ENCODE peak calls at places on chromosomes 1 and 21, in eight cellular contexts. Z is IMR-90, W is A549, M is H9, Q is GM23338, P is neural progenitor cell, G is HCT116, J is K562. D is an unnamed sample.
A peak's percentile ranks its signal among the peaks of the same experiment; 100 is the strongest.

GRCh38 chr1:234722904-234723588 is 113.1 kb upstream of the IRF2BP2 start:
- DNase-seq in G (peak; percentile 79), Z (peak; percentile 87), Q (no peak), W (peak; percentile 43), J (peak; percentile 60), P (no peak), M (no peak), D (peak; percentile 73)

GRCh38 chr1:7538849-7539771 is 232.0 kb upstream of the VAMP3 start:
- DNase-seq in G (no peak), Q (no peak), Z (no peak), M (no peak), J (no peak), P (no peak), W (no peak), D (no peak)

GRCh38 chr1:30877205-30877912 is 31.2 kb downstream of the SDC3 start:
- DNase-seq in Q (peak; percentile 43), W (no peak), J (no peak), G (no peak), P (no peak), M (no peak), Z (peak; percentile 87), D (no peak)

GRCh38 chr1:207839083-207839413 is 71.9 kb downstream of the CD34 start:
- DNase-seq in M (no peak), Q (no peak), J (no peak), Z (no peak), G (no peak), W (no peak), P (no peak), D (no peak)

GRCh38 chr1:172144445-172145060 is 275.9 kb upstream of the C1orf105 start:
- DNase-seq in W (no peak), P (no peak), Q (no peak), Z (peak; percentile 98), J (no peak), G (no peak), M (no peak), D (no peak)

GRCh38 chr1:2355408-2356261 is 35.7 kb downstream of the MORN1 start:
- DNase-seq in P (no peak), M (no peak), G (no peak), Q (no peak), Z (no peak), W (no peak), J (no peak), D (no peak)

GRCh38 chr1:245155186-245156040 is 628 bp downstream of the KIF26B start:
- DNase-seq in W (peak; percentile 57), G (no peak), J (peak; percentile 34), M (peak; percentile 49), Z (peak; percentile 15), P (peak; percentile 65), Q (peak; percentile 60), D (peak; percentile 37)

GRCh38 chr1:118535901-118536300 is 350.9 kb upstream of the SPAG17 start:
- DNase-seq in P (no peak), G (no peak), Z (no peak), J (no peak), M (no peak), Q (no peak), W (no peak), D (no peak)

GRCh38 chr1:13809461-13810159 is 109.6 kb downstream of the PRDM2 start:
- DNase-seq in Z (peak; percentile 7), J (peak; percentile 68), W (no peak), M (no peak), Q (no peak), G (no peak), P (no peak), D (no peak)

GRCh38 chr1:180179162-180179957 is 24.7 kb downstream of the QSOX1 start:
- DNase-seq in W (no peak), P (no peak), Z (no peak), G (no peak), Q (no peak), J (no peak), M (no peak), D (no peak)

DNA sequence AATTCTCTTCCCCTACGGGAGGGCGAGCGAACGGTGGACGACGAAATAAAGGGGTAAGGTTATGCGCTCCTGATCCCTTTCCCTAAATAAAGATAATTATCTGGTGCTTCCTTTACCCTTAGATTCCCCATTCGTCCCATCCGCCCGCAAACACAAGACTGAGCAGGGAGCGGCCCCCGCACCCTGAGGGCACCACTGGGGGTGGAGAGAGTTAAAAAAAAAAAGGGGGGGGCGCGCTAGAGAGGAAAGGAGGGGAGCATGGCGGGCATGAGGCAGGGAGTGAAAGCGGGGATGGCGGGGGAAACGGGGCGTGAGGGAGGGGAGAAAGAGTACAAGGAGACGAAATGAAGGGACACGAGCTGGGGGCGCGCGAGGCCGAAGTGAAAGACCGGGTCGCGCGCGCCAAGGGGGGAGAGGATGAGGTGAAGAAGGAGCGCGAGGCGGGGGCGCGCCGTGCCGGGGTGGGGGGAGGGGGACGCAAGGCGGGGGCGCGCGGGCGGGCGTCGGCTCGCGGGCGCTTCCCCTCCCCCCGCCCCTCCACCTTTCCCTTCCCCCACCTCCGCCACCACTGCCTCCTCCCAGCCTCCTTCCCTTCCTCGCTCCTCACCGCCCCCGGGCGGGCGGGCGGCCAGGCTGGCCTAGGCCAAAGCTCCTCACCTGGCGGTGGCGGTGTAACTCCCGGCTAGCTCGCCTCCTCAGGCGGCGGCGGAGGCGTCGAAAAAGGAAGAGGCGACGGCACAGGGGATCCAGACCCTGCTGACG is 515 bp downstream of the GATAD2B start:
- DNase-seq in M (no peak), Z (no peak), G (no peak), W (peak; percentile 49), Q (peak; percentile 79), J (peak; percentile 87), P (peak; percentile 92), D (peak; percentile 67)
- TF ChIP-seq CTCF in M (peak; percentile 39), Z (no peak), G (peak; percentile 8), W (peak; percentile 17), Q (no peak), J (peak; percentile 21), P (peak; percentile 44), D (peak; percentile 10)

DNA sequence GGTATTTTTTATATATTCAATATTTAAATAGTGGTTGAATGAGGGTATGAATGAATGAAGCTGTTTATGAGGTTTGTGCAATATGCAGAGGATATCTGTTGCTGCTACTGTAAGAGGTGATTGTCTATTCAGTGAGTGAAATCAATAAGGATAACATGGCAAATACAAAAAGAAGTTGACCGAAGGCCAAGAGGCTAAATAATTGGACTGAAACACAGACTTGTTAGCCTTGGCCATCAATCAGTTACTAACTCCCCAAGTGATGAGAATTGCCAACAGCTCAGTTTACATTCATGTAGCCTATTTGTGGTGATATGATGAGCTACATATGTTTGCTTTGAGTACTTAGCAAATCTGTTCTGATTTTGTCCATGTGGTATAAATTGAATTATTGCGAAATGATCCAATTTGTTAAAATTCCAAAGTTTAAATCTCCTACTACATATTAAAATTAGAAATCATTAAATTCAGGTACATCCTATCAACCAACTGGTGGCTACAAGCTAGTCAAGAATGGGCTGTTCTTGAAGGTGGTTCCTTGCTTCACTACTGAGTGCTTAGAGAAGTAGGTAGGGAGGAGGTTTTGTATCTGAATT is 68.6 kb upstream of the VAV3 start:
- DNase-seq in M (no peak), Q (no peak), P (no peak), W (no peak), J (no peak), G (no peak), Z (no peak), D (no peak)
- H3K4me2 ChIP-seq in M (no peak overlapping the region), Q (no peak overlapping the region), P (no peak overlapping the region), W (no peak overlapping the region), J (no peak overlapping the region), G (no peak overlapping the region), Z (no peak overlapping the region), D (no peak overlapping the region)

GRCh38 chr1:5447479-5448070 is 544.6 kb downstream of the NPHP4 start:
- DNase-seq in G (no peak), Z (no peak), Q (no peak), M (no peak), J (no peak), P (no peak), W (no peak), D (no peak)

GRCh38 chr1:5444365-5444890 is 547.8 kb downstream of the NPHP4 start:
- DNase-seq in W (no peak), Z (no peak), G (no peak), Q (no peak), M (no peak), J (no peak), P (no peak), D (no peak)

GRCh38 chr1:5451671-5452070 is 540.6 kb downstream of the NPHP4 start:
- DNase-seq in J (no peak), M (no peak), G (no peak), Q (no peak), W (no peak), P (no peak), Z (no peak), D (no peak)

GRCh38 chr1:5448486-5448885 is 543.7 kb downstream of the NPHP4 start:
- DNase-seq in M (peak; percentile 62), Q (no peak), P (peak; percentile 52), J (no peak), W (no peak), Z (no peak), G (peak; percentile 1), D (no peak)
- TF ChIP-seq CTCF in M (peak; percentile 67), Q (no peak), P (peak; percentile 56), J (no peak), W (no peak), Z (no peak), G (peak; percentile 51), D (no peak)

GRCh38 chr1:25818569-25818968 is 1.2 kb upstream of the MTFR1L start:
- DNase-seq in M (no peak), J (no peak), W (no peak), Z (no peak), G (no peak), P (no peak), Q (no peak), D (no peak)
- H3K4me2 ChIP-seq in M (peak overlapping the region; percentile 69), J (peak overlapping the region; percentile 89), W (peak overlapping the region; percentile 83), Z (peak overlapping the region; percentile 84), G (peak overlapping the region; percentile 91), P (peak overlapping the region; percentile 88), Q (peak overlapping the region; percentile 99), D (peak overlapping the region; percentile 93)

DNA sequence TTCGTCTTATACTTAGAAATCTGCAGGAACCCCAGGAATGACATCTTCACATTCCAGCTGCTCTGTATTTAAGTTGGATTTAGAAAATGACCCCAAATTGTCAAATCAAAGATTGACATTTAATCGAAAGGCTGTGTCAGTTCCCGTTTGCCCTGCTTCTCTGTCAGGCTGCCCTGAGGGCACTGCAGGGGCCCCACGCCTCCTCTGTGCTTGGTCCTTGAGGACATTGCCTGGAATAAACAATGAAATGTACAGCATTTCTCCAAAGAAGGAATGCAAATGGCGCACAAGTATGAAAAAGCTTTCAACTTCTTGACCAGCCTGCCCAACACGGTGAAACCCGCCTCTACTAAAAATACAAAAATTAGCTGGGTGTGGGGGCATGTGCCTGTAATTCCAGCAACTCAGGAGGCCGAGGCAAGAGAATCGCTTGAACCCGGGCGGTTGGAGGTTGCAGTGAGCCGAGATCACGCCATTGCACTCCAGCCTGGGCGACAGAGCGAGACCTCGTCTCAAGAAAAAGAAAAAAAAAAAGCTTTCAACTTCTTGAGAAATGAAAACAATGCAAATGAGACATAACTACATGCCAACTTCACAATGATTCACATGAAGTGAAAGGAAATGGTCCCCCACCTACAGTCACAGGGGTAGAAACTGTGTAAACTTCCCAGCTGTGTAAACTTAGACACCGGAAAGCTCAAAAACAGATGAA is 3.0 kb downstream of the TMPRSS3 start:
- DNase-seq in G (no peak), W (no peak), J (no peak), P (no peak), Q (no peak), Z (no peak), M (no peak), D (peak; percentile 47)
- TF ChIP-seq CTCF in G (no peak), W (no peak), J (no peak), P (no peak), Q (no peak), Z (no peak), M (no peak), D (no peak)

DNA sequence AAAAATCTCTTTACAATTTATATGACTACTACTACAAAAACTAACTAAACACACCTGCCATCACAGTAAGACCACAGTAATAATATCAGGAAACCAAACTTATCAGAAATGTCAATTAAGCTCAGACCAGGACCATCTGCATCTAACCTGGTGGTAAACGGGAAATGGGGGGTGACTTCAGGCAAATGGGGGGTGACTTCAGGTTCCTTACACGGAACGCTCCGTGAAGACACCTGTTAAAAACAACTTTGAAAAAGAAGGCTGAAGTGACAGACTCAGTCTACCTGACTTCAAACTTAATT is 15.8 kb downstream of the PRDM15 start:
- DNase-seq in G (no peak), P (no peak), J (no peak), Z (no peak), M (no peak), Q (no peak), W (no peak), D (no peak)
- H3K4me2 ChIP-seq in G (no peak overlapping the region), P (no peak overlapping the region), J (no peak overlapping the region), Z (no peak overlapping the region), M (no peak overlapping the region), Q (no peak overlapping the region), W (peak overlapping the region; percentile 72), D (peak overlapping the region; percentile 23)

D was measured in PC-3.